ENCODE peak calls at places on chromosome 21, in four cellular contexts. One of them, this sample, is unnamed.

GRCh38 chr21:21460979-21461378 is 462.8 kb downstream of the NCAM2 start:
- DNase-seq in K562: no peak
- DNase-seq in WTC11: no peak
- DNase-seq in H1: no peak
- DNase-seq in this sample: no peak

GRCh38 chr21:38915546-38915945 is 109.8 kb downstream of the ETS2 start:
- DNase-seq in WTC11: no peak
- DNase-seq in H1: no peak
- DNase-seq in K562: no peak
- DNase-seq in this sample: no peak

GRCh38 chr21:38126677-38127271 is 130.0 kb upstream of the KCNJ15 start:
- DNase-seq in WTC11: peak
- DNase-seq in K562: peak
- DNase-seq in H1: no peak
- DNase-seq in this sample: peak

GRCh38 chr21:33947451-33948095 is 32.0 kb upstream of the ATP5PO start:
- DNase-seq in H1: peak
- DNase-seq in K562: peak
- DNase-seq in WTC11: peak
- DNase-seq in this sample: peak

GRCh38 chr21:33642896-33643657 is 776 bp downstream of the ITSN1 start:
- DNase-seq in WTC11: peak
- DNase-seq in K562: peak
- DNase-seq in H1: no peak
- DNase-seq in this sample: peak

GRCh38 chr21:33025471-33026298 is at the start of gene OLIG2:
- DNase-seq in WTC11: peak
- DNase-seq in H1: peak
- DNase-seq in K562: peak
- DNase-seq in this sample: peak

GRCh38 chr21:32921632-32922230 is 104.0 kb upstream of the OLIG2 start:
- DNase-seq in WTC11: peak
- DNase-seq in K562: peak
- DNase-seq in H1: peak
- DNase-seq in this sample: no peak

GRCh38 chr21:22438428-22439086 is 1440.3 kb downstream of the NCAM2 start:
- DNase-seq in K562: no peak
- DNase-seq in WTC11: no peak
- DNase-seq in H1: no peak
- DNase-seq in this sample: no peak

GRCh38 chr21:37732927-37733326 is 183.3 kb downstream of the KCNJ6 start:
- DNase-seq in H1: no peak
- DNase-seq in WTC11: no peak
- DNase-seq in K562: no peak
- DNase-seq in this sample: no peak

GRCh38 chr21:14989359-14989758 is 75.4 kb downstream of the NRIP1 start:
- DNase-seq in K562: no peak
- DNase-seq in WTC11: no peak
- DNase-seq in H1: no peak
- DNase-seq in this sample: no peak

DNA sequence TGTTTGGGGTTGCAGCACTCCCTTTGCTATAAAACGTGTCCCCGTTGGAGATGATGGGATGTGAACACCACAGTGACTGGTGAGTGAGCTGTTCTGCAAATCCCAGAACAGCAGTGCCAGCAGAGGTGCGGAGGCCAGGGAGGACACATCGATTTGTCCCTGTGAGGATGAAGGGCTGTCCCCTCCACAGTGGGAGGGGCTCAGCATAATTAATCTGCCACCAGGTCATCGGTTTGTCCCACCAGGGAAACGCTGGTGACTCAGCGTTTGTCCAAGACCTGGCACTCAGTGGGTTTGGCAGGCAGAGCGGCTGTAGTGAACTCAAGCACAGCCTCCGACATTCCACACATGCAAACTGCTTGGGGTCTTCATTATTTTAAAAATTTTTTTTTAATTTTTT is 22.8 kb upstream of the PDE9A start:
- DNase-seq in K562: no peak
- DNase-seq in WTC11: no peak
- DNase-seq in H1: no peak
- DNase-seq in this sample: no peak
- TF ChIP-seq TEAD4 in K562: no peak
- TF ChIP-seq TEAD4 in WTC11: no peak
- TF ChIP-seq TEAD4 in H1: no peak
- TF ChIP-seq TEAD4 in this sample: no peak

GRCh38 chr21:26835714-26836265 is 9.4 kb downstream of the ADAMTS1 start:
- DNase-seq in H1: no peak
- DNase-seq in WTC11: no peak
- DNase-seq in K562: no peak
- DNase-seq in this sample: no peak

GRCh38 chr21:26835027-26835713 is 10.0 kb downstream of the ADAMTS1 start:
- DNase-seq in K562: no peak
- DNase-seq in H1: no peak
- DNase-seq in WTC11: no peak
- DNase-seq in this sample: no peak

GRCh38 chr21:26833011-26833410 is 12.2 kb downstream of the ADAMTS1 start:
- DNase-seq in K562: no peak
- DNase-seq in WTC11: no peak
- DNase-seq in H1: no peak
- DNase-seq in this sample: no peak

GRCh38 chr21:26833460-26833939 is 11.7 kb downstream of the ADAMTS1 start:
- DNase-seq in H1: no peak
- DNase-seq in K562: no peak
- DNase-seq in WTC11: no peak
- DNase-seq in this sample: no peak

DNA sequence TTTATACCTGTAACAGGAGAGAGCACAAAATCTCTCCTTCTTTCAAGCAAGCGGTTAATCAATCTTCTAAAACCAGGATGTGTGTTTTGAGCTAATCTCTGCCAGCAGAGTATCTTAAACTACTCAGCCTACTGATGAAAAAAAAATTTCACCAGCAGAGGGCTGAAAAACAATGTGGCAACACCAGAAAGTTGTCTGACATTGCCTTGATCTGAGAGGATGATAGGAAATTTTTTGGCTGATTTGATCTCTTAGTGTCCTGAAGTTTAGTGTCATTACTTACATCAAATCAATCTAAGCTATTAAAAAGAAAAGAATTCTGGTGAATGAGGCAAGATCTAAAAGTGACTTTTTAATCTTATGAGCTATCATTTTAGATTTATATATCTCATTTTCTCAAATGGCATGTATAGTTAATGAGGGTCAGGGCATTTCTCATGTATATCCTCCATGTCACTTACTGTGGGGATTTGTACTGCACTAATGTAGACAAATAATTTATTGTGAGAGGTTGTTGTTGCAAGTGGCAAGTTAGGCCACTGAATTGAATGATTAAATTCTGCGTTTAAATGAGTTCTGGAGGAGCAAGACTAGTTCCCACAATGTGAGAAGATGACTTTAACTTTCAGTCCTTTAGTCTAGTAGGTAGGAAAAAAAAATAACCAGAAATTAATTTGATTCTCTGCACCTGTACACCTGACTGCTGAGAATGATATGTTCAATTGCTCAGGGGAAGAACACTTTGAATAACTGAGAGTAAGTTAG is 10.8 kb downstream of the ADAMTS1 start:
- DNase-seq in H1: no peak
- DNase-seq in WTC11: no peak
- DNase-seq in K562: no peak
- DNase-seq in this sample: no peak
- TF ChIP-seq TEAD4 in H1: no peak
- TF ChIP-seq TEAD4 in WTC11: no peak
- TF ChIP-seq TEAD4 in K562: no peak
- TF ChIP-seq TEAD4 in this sample: no peak

GRCh38 chr21:36100971-36101641 is 31.3 kb downstream of the CBR1 start:
- DNase-seq in WTC11: no peak
- DNase-seq in K562: no peak
- DNase-seq in H1: no peak
- DNase-seq in this sample: no peak

GRCh38 chr21:36105327-36105842 is 29.5 kb upstream of the CBR3 start:
- DNase-seq in WTC11: no peak
- DNase-seq in K562: no peak
- DNase-seq in H1: no peak
- DNase-seq in this sample: no peak

GRCh38 chr21:36103434-36103833 is 31.4 kb upstream of the CBR3 start:
- DNase-seq in H1: no peak
- DNase-seq in WTC11: no peak
- DNase-seq in K562: no peak
- DNase-seq in this sample: no peak

GRCh38 chr21:36109868-36110267 is 25.0 kb upstream of the CBR3 start:
- DNase-seq in K562: no peak
- DNase-seq in H1: no peak
- DNase-seq in WTC11: no peak
- DNase-seq in this sample: no peak

DNA sequence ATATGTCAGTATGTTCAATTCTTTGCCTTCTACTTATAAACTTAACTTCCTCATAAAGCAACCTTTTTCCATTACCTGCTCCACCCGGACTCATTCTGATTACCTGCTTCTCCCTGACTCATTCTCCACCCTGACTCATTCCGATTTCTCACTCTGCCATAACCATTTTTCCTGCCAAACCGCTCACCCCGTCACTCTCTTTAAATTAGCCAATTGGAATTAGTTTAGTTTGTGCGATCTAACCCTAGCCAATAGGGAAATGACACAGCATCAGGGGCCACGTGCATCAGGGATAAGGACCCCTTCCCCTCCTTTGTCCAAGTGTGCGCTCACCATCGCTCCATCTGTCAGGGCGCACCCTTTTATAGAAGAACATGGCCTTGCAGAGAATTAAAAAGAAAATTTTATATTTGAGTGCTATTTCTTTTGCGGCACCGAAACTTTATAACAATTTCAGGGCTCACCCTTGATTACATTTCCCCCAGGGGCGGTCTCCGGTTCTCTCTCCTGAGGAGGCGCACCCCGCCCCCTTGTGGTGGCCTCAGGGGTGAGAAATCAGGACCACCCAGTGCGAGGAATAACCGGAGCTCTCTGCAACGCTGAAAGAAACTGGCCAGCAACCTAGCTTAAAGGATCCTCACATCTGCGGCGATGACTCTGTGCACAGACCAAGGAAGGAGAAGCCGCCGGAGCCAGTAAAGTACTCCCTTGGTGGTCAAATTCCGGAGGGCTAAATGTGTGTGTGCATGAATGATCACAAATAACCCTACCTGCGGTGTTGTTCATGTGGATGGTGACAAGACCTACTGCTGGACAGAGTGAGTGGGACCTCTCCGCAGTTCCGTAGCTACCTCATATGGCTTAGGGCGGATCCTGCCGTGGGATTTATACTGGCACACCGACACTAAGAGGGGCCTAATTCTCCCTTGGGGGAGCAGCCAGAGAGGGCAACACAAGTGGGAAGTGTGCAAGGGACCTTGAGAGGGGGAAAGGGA is 30.3 kb upstream of the CBR3 start:
- DNase-seq in H1: peak
- DNase-seq in WTC11: peak
- DNase-seq in K562: no peak
- DNase-seq in this sample: peak
- TF ChIP-seq TEAD4 in H1: no peak
- TF ChIP-seq TEAD4 in WTC11: no peak
- TF ChIP-seq TEAD4 in K562: no peak
- TF ChIP-seq TEAD4 in this sample: no peak

GRCh38 chr21:44727757-44728156 is 16.4 kb upstream of the TSPEAR start:
- DNase-seq in K562: no peak
- DNase-seq in WTC11: no peak
- DNase-seq in H1: no peak
- DNase-seq in this sample: no peak
- TF ChIP-seq TEAD4 in K562: no peak
- TF ChIP-seq TEAD4 in WTC11: no peak
- TF ChIP-seq TEAD4 in H1: no peak
- TF ChIP-seq TEAD4 in this sample: no peak

GRCh38 chr21:45843426-45843825 is 138.1 kb upstream of the COL6A1 start:
- DNase-seq in H1: no peak
- DNase-seq in K562: no peak
- DNase-seq in WTC11: no peak
- DNase-seq in this sample: no peak
- TF ChIP-seq TEAD4 in H1: no peak
- TF ChIP-seq TEAD4 in K562: no peak
- TF ChIP-seq TEAD4 in WTC11: no peak
- TF ChIP-seq TEAD4 in this sample: no peak

DNA sequence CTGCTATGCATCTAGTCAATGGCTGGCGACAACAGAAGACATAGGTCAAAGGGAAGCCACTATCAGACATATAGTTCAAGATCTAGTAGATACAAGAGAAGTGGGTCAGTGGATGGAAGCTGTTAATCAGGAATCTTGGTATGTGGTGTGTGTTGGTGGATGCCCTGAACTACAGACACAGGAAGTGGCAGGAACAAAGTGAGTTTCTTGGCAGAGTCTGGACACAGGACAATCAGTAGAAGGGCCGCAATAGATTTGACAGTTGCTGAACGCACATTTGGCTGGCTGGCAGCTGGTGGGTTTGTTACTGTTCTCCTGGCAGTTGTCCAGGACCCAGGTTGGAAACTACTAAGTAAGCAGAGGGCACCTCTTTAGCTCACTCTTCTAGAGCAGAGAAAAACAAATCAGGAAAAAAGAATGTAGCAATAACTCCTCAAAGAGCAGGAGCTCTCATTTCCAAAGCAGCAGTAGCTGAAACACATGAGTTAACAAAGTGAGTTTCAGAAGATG is 13.2 kb downstream of the KRTAP26-1 start:
- DNase-seq in H1: no peak
- DNase-seq in WTC11: no peak
- DNase-seq in K562: no peak
- DNase-seq in this sample: peak
- TF ChIP-seq TEAD4 in H1: no peak
- TF ChIP-seq TEAD4 in WTC11: no peak
- TF ChIP-seq TEAD4 in K562: no peak
- TF ChIP-seq TEAD4 in this sample: no peak

This sample was measured in SK-N-SH.